ENCODE peak calls at places on chromosomes 12 and 14, in nine cellular contexts. V is cardiac muscle cell, K is endothelial cell of umbilical vein, L is foreskin fibroblast, X is right lobe of liver, N is HFFc6, F is choroid plexus epithelial cell, C is AG09309, E is cardiac fibroblast. R is an unnamed sample.
A peak's percentile ranks its signal among the peaks of the same experiment; 100 is the strongest.

GRCh38 chr12:66024966-66025365 is 105.6 kb downstream of the LLPH start:
- DNase-seq in V (no peak), K (no peak), L (no peak), X (no peak), N (no peak), F (no peak), C (no peak), E (no peak), R (no peak)

GRCh38 chr12:97321640-97322039 is 141.0 kb upstream of the RMST start:
- DNase-seq in V (no peak), K (no peak), L (no peak), X (no peak), N (no peak), F (no peak), C (no peak), E (no peak), R (no peak)

GRCh38 chr14:23392613-23393012 is 15.5 kb downstream of the MYH6 start:
- DNase-seq in V (no peak), K (no peak), L (no peak), X (no peak), N (no peak), F (no peak), C (no peak), E (no peak), R (no peak)

GRCh38 chr12:104578453-104578852 is 121.7 kb downstream of the CHST11 start:
- DNase-seq in V (no peak), K (no peak), L (peak; percentile 64), X (no peak), N (peak; percentile 88), F (peak; percentile 66), C (peak; percentile 46), E (peak; percentile 35), R (peak; percentile 50)

GRCh38 chr12:112350593-112351592 is 31.3 kb downstream of the HECTD4 start:
- DNase-seq in V (no peak), K (no peak), L (peak; percentile 54), X (no peak), N (no peak), F (no peak), C (peak; percentile 13), E (no peak), R (no peak)

GRCh38 chr12:49868952-49869815 is 26.3 kb upstream of the BCDIN3D start:
- DNase-seq in V (peak; percentile 95), K (peak; percentile 100), L (peak; percentile 92), X (no peak), N (peak; percentile 99), F (peak; percentile 98), C (peak; percentile 87), E (peak; percentile 100), R (peak; percentile 100)

GRCh38 chr12:113127791-113128199 is 7.8 kb downstream of the RASAL1 start:
- DNase-seq in V (no peak), K (no peak), L (no peak), X (no peak), N (no peak), F (no peak), C (no peak), E (no peak), R (no peak)

GRCh38 chr12:27277846-27278260 is 33.8 kb downstream of the STK38L start:
- DNase-seq in V (peak; percentile 64), K (peak; percentile 74), L (peak; percentile 30), X (no peak), N (peak; percentile 84), F (peak; percentile 91), C (peak; percentile 63), E (peak; percentile 92), R (peak; percentile 98)

GRCh38 chr12:117025481-117026151 is 73.6 kb downstream of the TESC start:
- DNase-seq in V (peak; percentile 84), K (peak; percentile 77), L (peak; percentile 84), X (no peak), N (peak; percentile 50), F (peak; percentile 71), C (no peak), E (peak; percentile 77), R (peak; percentile 67)

GRCh38 chr12:40559865-40560264 is 132.4 kb upstream of the CNTN1 start:
- DNase-seq in V (no peak), K (no peak), L (no peak), X (no peak), N (no peak), F (no peak), C (no peak), E (no peak), R (no peak)

GRCh38 chr12:2925322-2925995 is 33.7 kb upstream of the TEAD4 start:
- DNase-seq in V (no peak), K (no peak), L (peak; percentile 51), X (no peak), N (peak; percentile 32), F (no peak), C (no peak), E (no peak), R (no peak)

GRCh38 chr14:31286456-31287293 is 79.1 kb upstream of the HECTD1 start:
- DNase-seq in V (peak; percentile 33), K (no peak), L (no peak), X (no peak), N (no peak), F (no peak), C (no peak), E (no peak), R (no peak)

GRCh38 chr12:6268484-6269157 is 41.9 kb upstream of the PLEKHG6 start:
- DNase-seq in V (no peak), K (no peak), L (no peak), X (peak; percentile 46), N (no peak), F (no peak), C (no peak), E (no peak), R (no peak)

GRCh38 chr14:34502826-34503225 is 36.7 kb downstream of the EAPP start:
- DNase-seq in V (no peak), K (peak; percentile 60), L (peak; percentile 29), X (no peak), N (no peak), F (peak; percentile 85), C (no peak), E (peak; percentile 72), R (peak; percentile 37)

GRCh38 chr14:53462931-53463778 is 310.0 kb upstream of the DDHD1 start:
- DNase-seq in V (peak; percentile 96), K (no peak), L (no peak), X (no peak), N (no peak), F (no peak), C (no peak), E (no peak), R (no peak)

GRCh38 chr14:95515523-95516517 is 630 bp downstream of the SYNE3 start:
- DNase-seq in V (peak; percentile 83), K (peak; percentile 49), L (peak; percentile 76), X (peak; percentile 82), N (peak; percentile 49), F (peak; percentile 54), C (no peak), E (peak; percentile 66), R (peak; percentile 56)
- TF ChIP-seq CTCF in V (peak; percentile 19), K (peak; percentile 57), L (peak; percentile 21), X (peak; percentile 34), N (peak; percentile 67), F (peak; percentile 14), C (peak; percentile 34), E (peak; percentile 39), R (peak; percentile 45)

DNA sequence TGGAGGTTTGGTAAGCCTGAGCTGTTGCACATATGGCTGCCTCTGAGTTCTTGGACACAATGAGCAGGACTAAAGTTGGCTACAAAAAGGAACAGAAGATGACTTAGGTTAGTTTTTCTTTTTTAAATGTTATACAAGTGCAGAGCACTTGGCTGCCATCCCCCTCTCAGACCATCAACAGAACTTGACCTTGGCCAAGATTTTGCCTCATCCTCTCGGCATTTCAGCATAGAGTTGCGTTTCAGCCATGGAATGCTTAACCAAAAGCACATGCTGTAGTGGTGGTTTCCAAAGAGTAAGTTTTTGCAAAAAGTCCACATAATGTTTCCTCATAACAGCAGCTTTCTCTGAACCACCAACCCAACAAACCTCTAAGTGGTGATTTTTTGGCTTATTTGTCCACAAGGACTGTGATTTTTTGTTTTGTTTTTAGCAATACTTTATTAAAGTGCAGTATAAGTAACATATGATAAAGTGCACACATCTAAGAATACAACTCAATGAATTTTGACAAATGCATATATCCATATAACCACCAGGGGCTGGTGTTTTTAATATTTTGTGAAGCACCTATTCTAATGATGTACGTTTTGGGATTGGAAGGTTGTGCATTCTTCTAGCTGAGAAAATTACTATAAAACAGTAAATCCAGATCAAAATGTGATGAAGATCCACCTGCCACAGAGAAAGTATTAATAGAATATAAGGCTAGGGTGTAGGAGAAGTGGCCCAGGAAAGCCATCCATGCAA is 12.1 kb upstream of the GALNT16 start:
- DNase-seq in V (no peak), K (no peak), L (peak; percentile 97), X (no peak), N (peak; percentile 72), F (peak; percentile 94), C (peak; percentile 91), E (peak; percentile 83), R (peak; percentile 85)
- TF ChIP-seq CTCF in V (peak; percentile 38), K (no peak), L (peak; percentile 37), X (no peak), N (peak; percentile 81), F (peak; percentile 51), C (no peak), E (peak; percentile 41), R (peak; percentile 39)

GRCh38 chr12:58321414-58321813 is 380.0 kb downstream of the ATP23 start:
- DNase-seq in V (no peak), K (no peak), L (no peak), X (no peak), N (no peak), F (no peak), C (no peak), E (no peak), R (no peak)

GRCh38 chr12:58326534-58326933 is 385.2 kb downstream of the ATP23 start:
- DNase-seq in V (no peak), K (no peak), L (no peak), X (no peak), N (no peak), F (no peak), C (no peak), E (no peak), R (no peak)

DNA sequence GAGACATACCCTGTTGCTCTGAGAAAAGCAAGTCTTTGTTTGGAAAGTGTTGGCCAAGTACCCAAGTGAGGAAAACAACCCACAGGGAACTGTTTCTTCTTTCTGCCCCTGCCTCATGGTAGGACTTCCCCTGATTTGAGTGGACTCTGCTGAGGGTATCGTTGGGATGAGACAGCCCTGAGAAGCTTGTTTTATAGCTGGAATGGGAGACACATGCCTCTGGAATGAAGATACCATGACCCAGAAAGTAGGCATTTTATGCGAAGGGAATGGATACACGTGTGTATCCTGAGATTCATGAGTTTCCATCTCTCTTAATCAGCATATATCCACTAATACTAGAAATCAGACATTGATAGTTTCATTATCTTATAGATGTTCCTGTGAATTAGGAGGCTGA is 382.3 kb downstream of the ATP23 start:
- DNase-seq in V (no peak), K (no peak), L (peak; percentile 44), X (no peak), N (peak; percentile 15), F (no peak), C (no peak), E (no peak), R (no peak)
- TF ChIP-seq CTCF in V (no peak), K (no peak), L (no peak), X (no peak), N (no peak), F (no peak), C (no peak), E (no peak), R (no peak)

DNA sequence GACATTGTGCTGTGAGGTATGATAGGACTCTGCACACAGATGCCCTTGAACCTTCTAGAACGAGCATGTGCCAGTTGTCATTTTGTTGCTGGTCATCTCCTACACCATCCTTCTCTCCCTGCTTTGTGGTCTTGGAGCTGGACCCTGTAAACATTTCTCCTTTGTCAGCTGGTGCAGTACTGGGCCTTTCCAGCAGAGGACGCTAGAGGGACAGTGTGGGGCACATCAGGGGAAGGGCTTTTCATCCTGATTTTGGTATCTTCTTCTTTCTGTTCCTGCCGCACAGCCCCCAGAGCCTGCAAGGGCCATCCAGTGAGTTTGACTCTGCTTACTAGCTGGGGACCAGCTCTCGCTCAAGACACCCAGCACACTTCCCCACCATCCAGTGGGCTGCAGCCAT is 484.6 kb downstream of the AACS start:
- DNase-seq in V (no peak), K (no peak), L (no peak), X (no peak), N (no peak), F (no peak), C (no peak), E (no peak), R (no peak)
- TF ChIP-seq CTCF in V (no peak), K (no peak), L (peak; percentile 7), X (peak; percentile 23), N (peak; percentile 47), F (peak; percentile 41), C (no peak), E (peak; percentile 37), R (peak; percentile 30)

R was measured in fibroblast of villous mesenchyme.